ENCODE peak calls at places on chromosome 2, in six cellular contexts. T, H, D, C, J and W are unnamed samples.

GRCh38 chr2:190353537-190353899 is 10.1 kb downstream of the INPP1 start:
- DNase-seq in J (no peak), D (no peak), C (no peak), T (no peak), H (no peak), W (no peak)

GRCh38 chr2:179272406-179273192 is 8.0 kb upstream of the SESTD1 start:
- DNase-seq in C (no peak), H (no peak), D (no peak), T (no peak), J (no peak), W (no peak)

GRCh38 chr2:131154647-131155046 is 49.5 kb downstream of the PLEKHB2 start:
- DNase-seq in T (no peak), H (peak; percentile 41), J (no peak), C (no peak), D (no peak), W (no peak)

GRCh38 chr2:127254386-127254981 is 34.4 kb upstream of the CYP27C1 start:
- DNase-seq in T (no peak), D (no peak), C (no peak), H (no peak), J (no peak), W (no peak)

GRCh38 chr2:197890160-197890559 is 85.8 kb downstream of the PLCL1 start:
- DNase-seq in C (no peak), D (no peak), J (no peak), T (no peak), H (no peak), W (no peak)

GRCh38 chr2:234989183-234989701 is 37.4 kb downstream of the SH3BP4 start:
- DNase-seq in T (no peak), D (peak; percentile 75), C (peak; percentile 62), H (no peak), J (no peak), W (no peak)

GRCh38 chr2:68119504-68119903 is 38.2 kb upstream of the PNO1 start:
- DNase-seq in D (no peak), T (no peak), H (no peak), J (no peak), C (no peak), W (no peak)

GRCh38 chr2:10382313-10383061 is 65.6 kb downstream of the ODC1 start:
- DNase-seq in J (no peak), T (no peak), C (no peak), D (no peak), H (peak; percentile 58), W (peak; percentile 43)

GRCh38 chr2:107588960-107589542 is 237.6 kb upstream of the RGPD4 start:
- DNase-seq in C (no peak), H (no peak), T (no peak), D (no peak), J (no peak), W (no peak)

GRCh38 chr2:219554369-219554768 is 10.5 kb downstream of the TMEM198 start:
- DNase-seq in H (no peak), J (no peak), T (no peak), C (no peak), D (no peak), W (no peak)

GRCh38 chr2:98648451-98648850 is 40.1 kb downstream of the UNC50 start:
- DNase-seq in C (no peak), T (no peak), D (no peak), H (no peak), J (no peak), W (no peak)

GRCh38 chr2:151337643-151338042 is 19.7 kb upstream of the TNFAIP6 start:
- DNase-seq in D (no peak), T (no peak), H (no peak), J (no peak), C (no peak), W (no peak)

GRCh38 chr2:217880490-217880889 is 122.3 kb downstream of the TNS1 start:
- DNase-seq in C (no peak), D (no peak), T (no peak), J (no peak), H (no peak), W (no peak)

DNA sequence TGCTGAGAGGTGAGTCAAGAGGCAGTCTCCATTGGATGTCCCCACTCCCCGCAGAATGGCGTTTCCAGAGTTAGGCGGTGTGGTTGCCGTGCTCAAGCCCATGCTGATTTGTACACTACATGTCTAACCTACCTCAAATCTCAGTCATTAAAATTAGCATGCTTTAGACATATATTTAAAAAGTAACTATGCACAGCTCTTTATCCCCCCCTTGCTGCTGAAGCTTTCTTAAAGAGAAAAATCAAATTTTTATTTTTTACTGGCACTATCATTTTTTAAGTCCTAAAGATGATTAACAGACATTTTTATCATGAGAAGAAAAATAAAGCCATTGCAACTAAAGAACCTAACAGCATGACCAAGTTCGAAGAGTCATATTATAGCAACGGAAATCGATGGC is 42.9 kb downstream of the BOLA3 start:
- DNase-seq in T (no peak), D (no peak), J (no peak), C (no peak), H (no peak), W (no peak)
- TF ChIP-seq CTCF in T (no peak), D (no peak), J (peak; percentile 41), C (peak; percentile 17), H (no peak), W (no peak)

GRCh38 chr2:2771721-2772411 is 440.8 kb upstream of the MYT1L start:
- DNase-seq in J (no peak), D (no peak), T (no peak), C (no peak), H (no peak), W (no peak)
- TF ChIP-seq CTCF in J (no peak), D (no peak), T (no peak), C (no peak), H (no peak), W (no peak)

GRCh38 chr2:137947714-137948336 is 16.4 kb upstream of the HNMT start:
- DNase-seq in J (no peak), D (peak; percentile 15), C (peak; percentile 65), H (peak; percentile 57), T (no peak), W (peak; percentile 59)
- TF ChIP-seq CTCF in J (peak; percentile 73), D (peak; percentile 49), C (peak; percentile 39), H (peak; percentile 78), T (peak; percentile 67), W (peak; percentile 62)

GRCh38 chr2:236755278-236755840 is 185.7 kb downstream of the ACKR3 start:
- DNase-seq in H (no peak), T (no peak), D (no peak), C (no peak), J (no peak), W (no peak)

GRCh38 chr2:236754234-236754924 is 184.8 kb downstream of the ACKR3 start:
- DNase-seq in D (no peak), C (no peak), J (peak; percentile 67), T (no peak), H (no peak), W (peak; percentile 32)

GRCh38 chr2:236753611-236754010 is 184.0 kb downstream of the ACKR3 start:
- DNase-seq in H (no peak), C (no peak), T (no peak), D (no peak), J (no peak), W (no peak)

GRCh38 chr2:236749346-236749745 is 179.7 kb downstream of the ACKR3 start:
- DNase-seq in H (no peak), D (no peak), T (no peak), J (no peak), C (no peak), W (no peak)

DNA sequence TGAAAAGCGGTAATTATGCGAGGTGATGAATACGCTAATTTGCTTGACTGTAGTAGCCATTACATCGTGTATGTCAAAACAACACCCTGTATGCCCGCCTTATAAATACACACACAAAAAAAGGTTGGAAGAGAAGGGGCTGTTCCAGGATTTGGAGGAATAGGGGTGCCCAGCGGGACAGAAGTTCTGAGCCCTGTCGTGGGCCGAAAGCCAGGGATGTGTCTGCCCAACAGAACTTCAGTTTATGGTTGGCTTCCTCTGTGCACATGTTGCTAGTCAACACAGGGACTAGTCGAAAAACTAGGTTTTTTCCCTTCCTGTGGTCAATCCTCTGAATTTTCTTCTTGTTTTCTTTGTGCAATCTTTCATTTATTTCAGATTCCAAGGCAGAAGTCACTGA is 182.5 kb downstream of the ACKR3 start:
- DNase-seq in H (no peak), T (no peak), J (no peak), C (no peak), D (no peak), W (no peak)
- TF ChIP-seq CTCF in H (no peak), T (no peak), J (no peak), C (no peak), D (no peak), W (no peak)

GRCh38 chr2:53770264-53770663 is 2.7 kb downstream of the CHAC2 start:
- DNase-seq in T (no peak), J (no peak), D (no peak), C (no peak), H (no peak), W (no peak)

GRCh38 chr2:53765749-53766148 is 1.9 kb upstream of the CHAC2 start:
- DNase-seq in D (no peak), T (no peak), C (no peak), J (no peak), H (no peak), W (no peak)

GRCh38 chr2:53769318-53769945 is 1.8 kb downstream of the CHAC2 start:
- DNase-seq in D (no peak), H (no peak), C (no peak), J (no peak), T (no peak), W (no peak)

GRCh38 chr2:53768233-53768542 is 584 bp downstream of the CHAC2 start:
- DNase-seq in C (peak; percentile 24), T (no peak), J (no peak), D (no peak), H (peak; percentile 50), W (peak; percentile 44)

GRCh38 chr2:53767405-53768232 is at the start of gene CHAC2:
- DNase-seq in D (peak; percentile 45), C (peak; percentile 78), J (peak; percentile 93), H (peak; percentile 80), T (peak; percentile 59), W (peak; percentile 88)
- TF ChIP-seq CTCF in D (no peak), C (peak; percentile 59), J (peak; percentile 43), H (peak; percentile 51), T (peak; percentile 61), W (no peak)

DNA sequence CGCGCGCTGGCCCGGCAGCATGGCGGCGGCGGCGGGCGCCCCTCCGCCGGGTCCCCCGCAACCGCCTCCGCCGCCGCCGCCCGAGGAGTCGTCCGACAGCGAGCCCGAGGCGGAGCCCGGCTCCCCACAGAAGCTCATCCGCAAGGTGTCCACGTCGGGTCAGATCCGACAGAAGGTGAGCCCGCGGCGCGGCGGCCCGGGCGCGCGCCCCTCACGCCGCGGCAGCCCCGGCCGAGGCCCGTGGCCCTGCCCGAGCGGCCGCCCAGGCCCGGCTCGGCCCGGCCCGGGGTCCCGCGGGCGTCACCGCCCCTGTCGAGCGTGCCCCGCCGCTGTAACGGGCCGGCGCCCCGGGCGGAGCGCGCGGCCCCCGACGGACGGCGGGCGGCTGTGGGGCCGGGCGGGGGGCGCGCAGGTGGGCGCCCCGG is 218 bp downstream of the DGKD start:
- DNase-seq in H (no peak), D (no peak), C (no peak), J (no peak), T (no peak), W (no peak)
- TF ChIP-seq CTCF in H (no peak), D (no peak), C (no peak), J (no peak), T (no peak), W (no peak)

DNA sequence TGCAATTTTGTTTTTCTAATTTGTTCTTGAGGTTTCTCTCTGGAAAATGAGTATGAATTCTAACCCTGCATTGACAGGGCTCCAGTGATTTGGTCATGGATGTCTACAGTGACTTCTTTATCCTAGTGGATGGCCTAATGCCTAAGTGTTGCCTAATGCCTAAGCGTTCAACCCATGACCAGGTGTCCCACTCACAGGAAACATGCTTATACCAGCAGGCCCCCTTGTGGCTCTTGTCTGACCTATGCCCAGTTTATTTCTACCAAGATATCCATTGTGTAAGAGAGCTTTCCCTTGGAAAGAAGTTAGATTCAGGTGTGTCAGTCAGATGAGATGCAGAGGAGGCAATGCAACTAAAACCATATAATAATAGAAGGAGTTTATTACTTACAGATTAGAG is 77.8 kb upstream of the HNMT start:
- DNase-seq in T (no peak), J (no peak), H (peak; percentile 52), C (no peak), D (no peak), W (no peak)
- TF ChIP-seq CTCF in T (peak; percentile 61), J (no peak), H (peak; percentile 57), C (no peak), D (no peak), W (no peak)